ENCODE peak calls at places on chromosomes 7 and 10, in nine cellular contexts. X, D, C, E, Z, S, W, A and M are unnamed samples. For H3K4me1 and H3K36me3, the result is how much of the 10 kb centered on the place peaks cover.

GRCh38 chr10:82390866-82391658 is 516.1 kb downstream of the NRG3 start:
- DNase-seq in X (no peak), D (no peak), C (no peak), E (no peak), Z (no peak), S (no peak), W (no peak), A (no peak), M (no peak)

GRCh38 chr7:21805793-21806192 is 139.9 kb downstream of the CDCA7L start:
- DNase-seq in X (no peak), D (no peak), C (no peak), E (no peak), Z (no peak), S (no peak), W (no peak), A (no peak), M (no peak)

GRCh38 chr10:122019414-122019975 is 30.5 kb downstream of the TACC2 start:
- DNase-seq in X (no peak), D (no peak), C (no peak), E (peak), Z (no peak), S (no peak), W (no peak), A (no peak), M (no peak)

GRCh38 chr7:5689118-5689517 is 92.3 kb downstream of the RNF216 start:
- DNase-seq in X (no peak), D (no peak), C (no peak), E (no peak), Z (no peak), S (peak), W (no peak), A (no peak), M (no peak)

GRCh38 chr10:76717141-76717540 is 920.5 kb downstream of the KCNMA1 start:
- DNase-seq in X (no peak), D (no peak), C (no peak), E (no peak), Z (no peak), S (peak), W (no peak), A (no peak), M (no peak)

GRCh38 chr10:124005991-124006392 is 87.4 kb downstream of the CHST15 start:
- DNase-seq in X (no peak), D (peak), C (no peak), E (peak), Z (no peak), S (no peak), W (no peak), A (peak), M (no peak)

GRCh38 chr7:46485481-46486065 is 564.5 kb upstream of the IGFBP3 start:
- DNase-seq in X (no peak), D (no peak), C (no peak), E (no peak), Z (no peak), S (peak), W (no peak), A (no peak), M (no peak)

GRCh38 chr7:148332787-148333186 is 257.8 kb upstream of the C7orf33 start:
- DNase-seq in X (no peak), D (no peak), C (no peak), E (no peak), Z (no peak), S (no peak), W (no peak), A (no peak), M (no peak)

GRCh38 chr7:131096267-131096927 is 231.3 kb upstream of the MKLN1 start:
- DNase-seq in X (no peak), D (no peak), C (no peak), E (no peak), Z (no peak), S (no peak), W (no peak), A (no peak), M (no peak)

GRCh38 chr10:70376436-70377378 is 5.7 kb downstream of the LRRC20 start:
- DNase-seq in X (no peak), D (no peak), C (no peak), E (no peak), Z (no peak), S (no peak), W (no peak), A (no peak), M (no peak)

GRCh38 chr7:50335795-50336754 is 31.6 kb downstream of the IKZF1 start:
- DNase-seq in X (no peak), D (no peak), C (no peak), E (peak), Z (no peak), S (no peak), W (no peak), A (peak), M (no peak)

GRCh38 chr10:30207485-30208052 is 141.5 kb downstream of the MTPAP start:
- DNase-seq in X (no peak), D (no peak), C (no peak), E (no peak), Z (no peak), S (peak), W (no peak), A (no peak), M (no peak)

GRCh38 chr10:74542077-74542476 is 284.3 kb upstream of the KAT6B start:
- DNase-seq in X (no peak), D (peak), C (no peak), E (peak), Z (no peak), S (peak), W (no peak), A (peak), M (no peak)

GRCh38 chr7:8719102-8719501 is 285.7 kb downstream of the NXPH1 start:
- DNase-seq in X (no peak), D (no peak), C (no peak), E (no peak), Z (no peak), S (no peak), W (no peak), A (no peak), M (no peak)

GRCh38 chr7:1823376-1824150 is 153.5 kb downstream of the ELFN1 start:
- DNase-seq in X (no peak), D (no peak), C (no peak), E (no peak), Z (no peak), S (no peak), W (no peak), A (peak), M (peak)

GRCh38 chr7:2621061-2621828 is 10.5 kb upstream of the TTYH3 start:
- DNase-seq in X (no peak), D (peak), C (no peak), E (peak), Z (peak), S (peak), W (no peak), A (peak), M (peak)

GRCh38 chr7:99395616-99396327 is 12.6 kb downstream of the PDAP1 start:
- DNase-seq in X (no peak), D (no peak), C (no peak), E (no peak), Z (no peak), S (no peak), W (no peak), A (no peak), M (no peak)

DNA sequence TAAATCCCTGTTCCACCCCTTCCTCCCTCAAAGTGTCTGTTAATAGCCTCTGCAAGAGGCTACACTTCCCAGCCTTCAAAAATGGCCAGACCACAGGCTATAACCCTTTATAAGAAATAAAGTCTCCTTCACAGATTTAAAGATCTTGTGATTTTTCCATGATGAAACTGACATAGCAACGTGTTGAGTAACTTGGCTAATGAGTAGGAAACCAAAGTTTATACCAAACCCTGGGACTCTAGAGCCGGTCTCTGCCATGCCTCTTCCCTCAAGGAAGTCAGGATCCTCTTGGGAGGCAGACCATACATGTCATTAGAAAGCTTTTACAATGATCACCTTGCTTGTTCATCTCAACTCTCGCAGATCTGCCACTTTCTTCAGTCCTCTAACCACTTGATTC is 44.4 kb downstream of the GRM8 start:
- DNase-seq in X (no peak), D (no peak), C (no peak), E (no peak), Z (no peak), S (no peak), W (no peak), A (no peak), M (no peak)
- TF ChIP-seq POLR2A in X (no peak), D (no peak), C (no peak), E (no peak), Z (no peak), S (no peak), W (no peak), A (no peak), M (no peak)

DNA sequence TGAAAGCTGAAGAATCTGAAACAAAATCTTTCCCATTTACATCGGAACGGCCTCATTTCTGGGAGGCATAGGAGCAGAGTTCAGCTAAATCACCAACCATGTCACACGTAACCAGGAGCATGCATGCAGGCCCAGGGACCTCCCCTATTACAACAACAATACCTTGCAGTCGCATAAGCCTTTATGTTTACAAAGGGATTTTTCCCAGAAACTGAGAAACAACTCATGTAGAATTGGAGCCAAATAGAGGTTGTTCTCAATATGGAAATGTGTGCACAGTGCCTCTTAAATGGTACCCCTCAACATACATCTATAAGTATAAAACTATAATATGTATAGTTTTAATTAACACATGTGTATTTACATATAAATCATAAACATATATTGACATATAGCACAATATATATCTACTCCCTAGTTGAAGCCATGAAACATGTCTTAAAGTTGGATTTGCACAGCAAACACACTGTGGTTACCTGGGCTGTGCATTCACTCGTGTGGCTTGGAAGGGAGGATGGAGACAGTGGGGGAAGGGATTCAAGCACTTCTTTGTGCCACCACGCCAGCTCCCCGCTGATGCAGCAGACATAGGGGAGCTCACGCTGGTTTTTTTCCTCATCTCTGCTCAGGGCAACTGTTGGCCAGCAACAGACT is 35.0 kb upstream of the DGKI start:
- DNase-seq in X (no peak), D (no peak), C (no peak), E (no peak), Z (no peak), S (no peak), W (no peak), A (no peak), M (no peak)
- H3K4me1 ChIP-seq in X (under half), D (under half), C (under half), E (under half), Z (under half), S (under half), W (under half), A (under half), M (under half)

GRCh38 chr7:128853691-128854298 is 8.9 kb upstream of the ATP6V1F start:
- DNase-seq in X (no peak), D (no peak), C (no peak), E (no peak), Z (no peak), S (no peak), W (no peak), A (no peak), M (no peak)

GRCh38 chr7:128849804-128850490 is 12.7 kb upstream of the ATP6V1F start:
- DNase-seq in X (no peak), D (no peak), C (no peak), E (no peak), Z (no peak), S (no peak), W (no peak), A (no peak), M (no peak)

GRCh38 chr7:128855559-128855958 is 7.1 kb upstream of the ATP6V1F start:
- DNase-seq in X (no peak), D (no peak), C (no peak), E (no peak), Z (no peak), S (no peak), W (no peak), A (no peak), M (no peak)

GRCh38 chr7:128854396-128854795 is 8.3 kb upstream of the ATP6V1F start:
- DNase-seq in X (no peak), D (no peak), C (no peak), E (no peak), Z (no peak), S (no peak), W (no peak), A (no peak), M (no peak)

DNA sequence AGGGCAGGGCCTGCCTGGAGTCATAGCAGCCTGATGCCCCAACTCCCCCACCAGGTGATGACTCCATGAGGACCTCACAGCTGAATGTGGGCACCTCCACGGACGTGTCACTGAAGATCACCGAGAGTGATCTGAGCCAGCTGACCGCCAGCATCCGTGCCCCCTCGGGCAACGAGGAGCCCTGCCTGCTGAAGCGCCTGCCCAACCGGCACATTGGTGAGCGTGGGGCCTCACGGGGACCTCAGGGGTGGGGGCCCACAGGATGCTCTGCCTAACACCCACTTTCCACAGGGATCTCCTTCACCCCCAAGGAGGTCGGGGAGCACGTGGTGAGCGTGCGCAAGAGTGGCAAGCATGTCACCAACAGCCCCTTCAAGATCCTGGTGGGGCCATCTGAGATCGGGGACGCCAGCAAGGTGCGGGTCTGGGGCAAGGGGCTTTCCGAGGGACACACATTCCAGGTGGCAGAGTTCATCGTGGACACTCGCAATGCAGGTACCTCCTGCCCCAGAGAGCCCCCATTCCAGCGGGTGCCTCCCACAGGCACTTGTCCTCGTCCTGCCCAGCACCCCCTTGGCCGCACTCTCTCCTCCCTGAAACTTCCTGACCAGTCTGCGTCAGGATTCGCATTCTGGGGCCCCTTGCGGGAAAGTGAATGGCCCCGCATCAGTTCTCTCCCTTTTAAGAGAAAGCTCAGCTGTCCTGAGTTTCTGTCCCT is 10.0 kb upstream of the ATP6V1F start:
- DNase-seq in X (no peak), D (no peak), C (no peak), E (no peak), Z (no peak), S (no peak), W (no peak), A (no peak), M (no peak)
- H3K36me3 ChIP-seq in X (under half), D (under half), C (under half), E (under half), Z (under half), S (half or more), W (under half), A (half or more), M (under half)

GRCh38 chr7:27347261-27347610 is 104.6 kb downstream of the EVX1 start:
- DNase-seq in X (no peak), D (no peak), C (no peak), E (no peak), Z (no peak), S (no peak), W (no peak), A (no peak), M (no peak)
- TF ChIP-seq POLR2A in X (no peak), D (no peak), C (no peak), E (no peak), Z (no peak), S (no peak), W (no peak), A (no peak), M (no peak)

GRCh38 chr10:19826712-19827111 is 10.5 kb downstream of the PLXDC2 start:
- DNase-seq in X (no peak), D (no peak), C (no peak), E (no peak), Z (no peak), S (no peak), W (no peak), A (no peak), M (no peak)

GRCh38 chr10:19828278-19829049 is 12.2 kb downstream of the PLXDC2 start:
- DNase-seq in X (no peak), D (no peak), C (no peak), E (no peak), Z (no peak), S (no peak), W (no peak), A (peak), M (no peak)

GRCh38 chr10:19824397-19825342 is 8.4 kb downstream of the PLXDC2 start:
- DNase-seq in X (no peak), D (no peak), C (no peak), E (no peak), Z (no peak), S (no peak), W (no peak), A (no peak), M (no peak)

GRCh38 chr10:19825690-19826089 is 9.5 kb downstream of the PLXDC2 start:
- DNase-seq in X (no peak), D (no peak), C (no peak), E (no peak), Z (no peak), S (no peak), W (no peak), A (no peak), M (no peak)
- H3K4me1 ChIP-seq in X (under half), D (under half), C (half or more), E (under half), Z (under half), S (under half), W (under half), A (under half), M (under half)